ENCODE peak calls at places on chromosomes 7 and 10, in five cellular contexts. B is A549, V is GM12865, W is cardiac fibroblast, X is psoas muscle. U is an unnamed sample.
A peak's percentile ranks its signal among the peaks of the same experiment; 100 is the strongest.

GRCh38 chr10:97358781-97359180 is 24.3 kb upstream of the FRAT2 start:
- DNase-seq in V (no peak), X (no peak), B (no peak), W (no peak), U (no peak)

GRCh38 chr7:84283798-84284197 is 89.2 kb upstream of the SEMA3A start:
- DNase-seq in V (no peak), W (no peak), X (no peak), B (no peak), U (no peak)

GRCh38 chr10:69089638-69090599 is 2.0 kb downstream of the SRGN start:
- DNase-seq in W (peak; percentile 49), B (no peak), X (no peak), V (peak; percentile 94), U (peak; percentile 82)

GRCh38 chr10:35005868-35006267 is 84.3 kb downstream of the CUL2 start:
- DNase-seq in W (peak; percentile 100), X (no peak), B (peak; percentile 19), V (no peak), U (peak; percentile 99)

GRCh38 chr7:76155938-76156337 is 45.8 kb upstream of the SRRM3 start:
- DNase-seq in B (no peak), X (peak; percentile 66), W (peak; percentile 82), V (no peak), U (peak; percentile 82)

GRCh38 chr7:103299660-103300059 is 2.4 kb downstream of the PMPCB start:
- DNase-seq in V (no peak), W (no peak), B (no peak), X (no peak), U (no peak)

GRCh38 chr7:108455833-108456677 is at the start of gene NRCAM:
- DNase-seq in W (peak; percentile 70), X (peak; percentile 32), V (peak; percentile 46), B (peak; percentile 92), U (peak; percentile 34)

GRCh38 chr7:22587322-22587721 is 87.3 kb upstream of the STEAP1B start:
- DNase-seq in X (no peak), B (no peak), W (peak; percentile 27), V (peak; percentile 13), U (no peak)

GRCh38 chr10:13146383-13146782 is 15.0 kb upstream of the MCM10 start:
- DNase-seq in W (peak; percentile 14), B (no peak), V (no peak), X (no peak), U (peak; percentile 25)

GRCh38 chr7:27166475-27167169 is 1.3 kb upstream of the HOXA9 start:
- DNase-seq in B (no peak), V (no peak), X (peak; percentile 17), W (no peak), U (no peak)
- H3K4me3 ChIP-seq in B (no peak overlapping the region), V (no peak overlapping the region), X (peak overlapping the region; percentile 79), W (no peak overlapping the region), U (no peak overlapping the region)

GRCh38 chr10:5529702-5530411 is 5.1 kb downstream of the CALML3 start:
- DNase-seq in X (no peak), W (no peak), V (no peak), B (no peak), U (no peak)
- TF ChIP-seq CTCF in X (no peak), W (no peak), V (no peak), B (no peak), U (no peak)

DNA sequence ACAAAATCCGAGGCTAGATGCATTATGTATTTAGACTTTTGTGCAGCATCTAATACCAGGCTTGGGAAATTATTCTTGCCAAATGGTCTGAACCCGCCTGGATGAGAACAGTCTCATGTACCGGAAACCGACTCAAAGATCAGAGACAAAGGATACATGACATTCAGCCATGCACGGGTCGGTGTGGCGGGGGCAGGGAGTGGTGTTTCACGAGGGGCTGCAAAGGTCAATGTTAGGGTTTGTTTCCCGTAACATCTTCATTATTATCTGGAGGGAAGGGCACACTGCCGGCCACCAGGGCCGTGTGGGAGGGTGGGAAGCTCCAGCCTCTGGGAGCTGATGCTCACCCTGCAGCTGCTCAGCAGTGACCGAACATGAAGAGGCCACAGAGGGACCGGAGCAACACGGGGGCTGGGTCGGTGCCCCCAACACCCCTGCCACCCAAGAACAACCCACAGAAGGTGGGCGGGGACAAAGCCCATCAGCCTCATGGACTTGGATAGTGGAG is 23.1 kb downstream of the CNPY1 start:
- DNase-seq in W (no peak), V (no peak), X (no peak), B (no peak), U (no peak)
- H3K4me3 ChIP-seq in W (no peak overlapping the region), V (no peak overlapping the region), X (no peak overlapping the region), B (no peak overlapping the region), U (no peak overlapping the region)

GRCh38 chr10:80202934-80203834 is 2.2 kb downstream of the ANXA11 start:
- DNase-seq in B (no peak), V (peak; percentile 75), X (peak; percentile 83), W (peak; percentile 92), U (peak; percentile 98)
- TF ChIP-seq CTCF in B (peak; percentile 52), V (peak; percentile 31), X (peak; percentile 26), W (peak; percentile 19), U (peak; percentile 46)